ENCODE peak calls at places on chromosome 4, in four cellular contexts. Q is K562, J is HL-60, F is GM12878. U is an unnamed sample.

GRCh38 chr4:145177511-145177905 is 2.9 kb downstream of the OTUD4 start:
- DNase-seq in Q (no peak), F (no peak), J (peak; percentile 12), U (no peak)

GRCh38 chr4:181541396-181541795 is 701.8 kb upstream of the TENM3 start:
- DNase-seq in F (no peak), J (no peak), Q (no peak), U (no peak)

GRCh38 chr4:113961322-113961698 is 18.1 kb downstream of the ARSJ start:
- DNase-seq in F (no peak), Q (no peak), J (no peak), U (no peak)

GRCh38 chr4:7516116-7516772 is 81.5 kb upstream of the PSAPL1 start:
- DNase-seq in F (no peak), Q (no peak), J (no peak), U (no peak)

GRCh38 chr4:120753854-120754253 is 168.7 kb downstream of the PRDM5 start:
- DNase-seq in F (no peak), J (peak; percentile 61), Q (no peak), U (no peak)

GRCh38 chr4:124862261-124862660 is 149.7 kb upstream of the ANKRD50 start:
- DNase-seq in Q (no peak), J (no peak), F (no peak), U (no peak)

GRCh38 chr4:38320349-38320707 is 343.7 kb upstream of the KLF3 start:
- DNase-seq in Q (no peak), J (no peak), F (no peak), U (no peak)

GRCh38 chr4:2858451-2859217 is 15.0 kb downstream of the ADD1 start:
- DNase-seq in F (no peak), Q (peak; percentile 43), J (peak; percentile 57), U (no peak)

GRCh38 chr4:2591189-2591588 is 54.7 kb downstream of the FAM193A start:
- DNase-seq in Q (no peak), J (peak; percentile 76), F (no peak), U (no peak)

GRCh38 chr4:165506780-165507305 is 128.0 kb downstream of the CPE start:
- DNase-seq in F (no peak), Q (no peak), J (no peak), U (no peak)
- TF ChIP-seq SPI1 in F (no peak), Q (no peak), J (no peak), U (no peak)

GRCh38 chr4:155799794-155800123 is 40.9 kb downstream of the GUCY1B1 start:
- DNase-seq in F (no peak), Q (no peak), J (no peak), U (no peak)

GRCh38 chr4:155799106-155799793 is 40.4 kb downstream of the GUCY1B1 start:
- DNase-seq in J (no peak), Q (no peak), F (no peak), U (no peak)

GRCh38 chr4:155794589-155794988 is 35.8 kb downstream of the GUCY1B1 start:
- DNase-seq in J (no peak), Q (no peak), F (no peak), U (no peak)

GRCh38 chr4:155800685-155801343 is 42.0 kb downstream of the GUCY1B1 start:
- DNase-seq in Q (no peak), J (no peak), F (no peak), U (no peak)

GRCh38 chr4:155796031-155796430 is 37.2 kb downstream of the GUCY1B1 start:
- DNase-seq in Q (no peak), J (no peak), F (no peak), U (no peak)
- TF ChIP-seq SPI1 in Q (no peak), J (no peak), F (no peak), U (no peak)

GRCh38 chr4:139511320-139511719 is 44.7 kb downstream of the SETD7 start:
- DNase-seq in Q (no peak), F (no peak), J (no peak), U (no peak)

GRCh38 chr4:139509727-139510410 is 46.1 kb downstream of the SETD7 start:
- DNase-seq in J (peak; percentile 51), F (no peak), Q (no peak), U (no peak)

GRCh38 chr4:139506774-139507173 is 49.2 kb downstream of the SETD7 start:
- DNase-seq in J (no peak), F (no peak), Q (no peak), U (no peak)

GRCh38 chr4:139503622-139504166 is 49.8 kb downstream of the RAB33B start:
- DNase-seq in F (no peak), J (no peak), Q (no peak), U (no peak)

DNA sequence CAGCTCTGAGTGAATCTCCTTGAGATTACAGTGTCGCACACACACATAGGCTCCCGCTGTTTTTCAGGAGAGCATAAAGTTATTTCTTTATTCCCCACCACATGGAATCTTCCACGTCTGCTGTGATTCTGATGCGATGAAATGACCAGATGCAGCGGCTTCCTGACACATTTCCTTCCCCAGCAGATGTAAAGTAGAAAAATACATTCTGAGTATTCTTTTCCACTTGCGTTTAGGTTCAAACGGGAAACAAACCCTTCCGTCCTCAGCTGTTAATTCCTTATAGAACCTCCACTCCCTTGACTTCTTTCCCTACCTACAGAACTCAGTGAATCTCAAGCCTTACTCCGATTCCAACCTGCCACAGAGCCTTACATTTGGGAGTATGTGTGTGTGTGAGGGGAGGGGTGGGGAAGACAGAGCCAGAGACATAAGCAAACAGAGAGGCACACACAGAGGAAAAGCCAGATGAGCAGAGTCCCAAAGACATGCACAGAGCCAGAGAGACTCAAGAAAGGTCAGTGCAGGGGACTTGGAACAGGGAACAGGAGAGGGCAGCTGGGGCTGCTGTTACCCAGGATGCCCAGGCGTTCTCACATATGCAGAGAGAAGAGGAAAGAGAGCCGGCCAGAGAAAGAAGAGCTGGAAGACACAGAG is 47.3 kb downstream of the SETD7 start:
- DNase-seq in Q (no peak), J (no peak), F (no peak), U (no peak)
- TF ChIP-seq SPI1 in Q (no peak), J (no peak), F (no peak), U (no peak)

GRCh38 chr4:56821394-56822263 is at the start of gene SPINK2:
- DNase-seq in Q (peak; percentile 77), J (no peak), F (no peak), U (peak; percentile 43)
- TF ChIP-seq SPI1 in Q (no peak), J (no peak), F (no peak), U (no peak)

GRCh38 chr4:16048639-16049448 is 35.0 kb downstream of the PROM1 start:
- DNase-seq in J (no peak), Q (no peak), F (no peak), U (no peak)
- TF ChIP-seq SPI1 in J (no peak), Q (no peak), F (no peak), U (no peak)